ENCODE peak calls at places on chromosomes 3 and 15, in seven cellular contexts. M, H, S, G, Y, T and C are unnamed samples.

GRCh38 chr3:136209921-136210320 is 13.8 kb upstream of the MSL2 start:
- DNase-seq in M (no peak), H (no peak), S (no peak), G (no peak), Y (peak), T (no peak), C (no peak)

GRCh38 chr3:56753206-56753605 is 48.5 kb downstream of the ARHGEF3 start:
- DNase-seq in M (no peak), H (no peak), S (no peak), G (no peak), Y (peak), T (no peak), C (no peak)

GRCh38 chr3:188832146-188832545 is 339.6 kb upstream of the TPRG1 start:
- DNase-seq in M (no peak), H (no peak), S (no peak), G (no peak), Y (no peak), T (no peak), C (no peak)

GRCh38 chr15:36254446-36254845 is 325.0 kb upstream of the CDIN1 start:
- DNase-seq in M (no peak), H (no peak), S (no peak), G (no peak), Y (no peak), T (no peak), C (no peak)

GRCh38 chr3:38374221-38374620 is 27.6 kb downstream of the XYLB start:
- DNase-seq in M (no peak), H (no peak), S (no peak), G (no peak), Y (no peak), T (no peak), C (no peak)

GRCh38 chr3:138944842-138945645 is 1.9 kb downstream of the FOXL2 start:
- DNase-seq in M (peak), H (no peak), S (no peak), G (no peak), Y (no peak), T (no peak), C (no peak)

GRCh38 chr15:52163321-52164190 is 27.6 kb downstream of the GNB5 start:
- DNase-seq in M (peak), H (no peak), S (no peak), G (no peak), Y (no peak), T (no peak), C (no peak)

GRCh38 chr3:104257486-104257885 is 1109.2 kb upstream of the ALCAM start:
- DNase-seq in M (no peak), H (no peak), S (no peak), G (no peak), Y (no peak), T (no peak), C (no peak)

GRCh38 chr3:120429921-120430361 is 20.9 kb downstream of the FSTL1 start:
- DNase-seq in M (no peak), H (no peak), S (no peak), G (no peak), Y (peak), T (peak), C (no peak)

GRCh38 chr3:30934208-30934550 is 39.7 kb upstream of the GADL1 start:
- DNase-seq in M (peak), H (no peak), S (no peak), G (no peak), Y (peak), T (peak), C (peak)

GRCh38 chr3:100216713-100217112 is 44.1 kb upstream of the TBC1D23 start:
- DNase-seq in M (no peak), H (no peak), S (no peak), G (no peak), Y (peak), T (no peak), C (no peak)

GRCh38 chr3:171461087-171461917 is 1.1 kb upstream of the TNIK start:
- DNase-seq in M (no peak), H (no peak), S (no peak), G (no peak), Y (peak), T (no peak), C (no peak)

GRCh38 chr3:147812186-147812911 is 403.2 kb downstream of the ZIC1 start:
- DNase-seq in M (no peak), H (no peak), S (no peak), G (no peak), Y (no peak), T (no peak), C (no peak)

GRCh38 chr3:133578548-133579191 is 5.2 kb downstream of the CDV3 start:
- DNase-seq in M (peak), H (no peak), S (no peak), G (no peak), Y (peak), T (no peak), C (no peak)

GRCh38 chr3:53161820-53162671 is 1.0 kb downstream of the PRKCD start:
- DNase-seq in M (peak), H (no peak), S (peak), G (peak), Y (peak), T (no peak), C (peak)

GRCh38 chr15:38899300-38899699 is 334.7 kb upstream of the RASGRP1 start:
- DNase-seq in M (no peak), H (no peak), S (no peak), G (no peak), Y (peak), T (no peak), C (no peak)

GRCh38 chr3:42189071-42189470 is 76.9 kb downstream of the CCK start:
- DNase-seq in M (no peak), H (no peak), S (no peak), G (peak), Y (no peak), T (no peak), C (no peak)

GRCh38 chr3:35758358-35758757 is 119.0 kb downstream of the ARPP21 start:
- DNase-seq in M (peak), H (no peak), S (no peak), G (no peak), Y (no peak), T (no peak), C (no peak)

GRCh38 chr15:70353606-70354259 is 256.0 kb upstream of the TLE3 start:
- DNase-seq in M (no peak), H (no peak), S (no peak), G (no peak), Y (no peak), T (no peak), C (no peak)

GRCh38 chr3:70861234-70861633 is 548.8 kb upstream of the MDFIC2 start:
- DNase-seq in M (no peak), H (no peak), S (no peak), G (no peak), Y (peak), T (peak), C (no peak)

GRCh38 chr15:100786901-100787566 is 92.6 kb upstream of the ALDH1A3 start:
- DNase-seq in M (no peak), H (peak), S (no peak), G (no peak), Y (no peak), T (no peak), C (no peak)

GRCh38 chr3:72680766-72681165 is 167.5 kb downstream of the SHQ1 start:
- DNase-seq in M (no peak), H (no peak), S (no peak), G (no peak), Y (no peak), T (no peak), C (no peak)

GRCh38 chr3:72678892-72679291 is 169.4 kb downstream of the SHQ1 start:
- DNase-seq in M (no peak), H (no peak), S (no peak), G (no peak), Y (no peak), T (no peak), C (no peak)

GRCh38 chr3:72679540-72680198 is 168.6 kb downstream of the SHQ1 start:
- DNase-seq in M (no peak), H (no peak), S (no peak), G (no peak), Y (no peak), T (peak), C (no peak)

GRCh38 chr3:72675243-72675642 is 173.0 kb downstream of the SHQ1 start:
- DNase-seq in M (no peak), H (no peak), S (no peak), G (no peak), Y (no peak), T (no peak), C (no peak)

GRCh38 chr3:72678380-72678779 is 169.9 kb downstream of the SHQ1 start:
- DNase-seq in M (no peak), H (no peak), S (no peak), G (no peak), Y (no peak), T (no peak), C (peak)
- H3K4me3 ChIP-seq in M (no peak), H (no peak), S (no peak), G (no peak), Y (no peak), T (no peak), C (no peak)

GRCh38 chr3:15333957-15334263 is 1.5 kb upstream of the SH3BP5 start:
- DNase-seq in M (no peak), H (no peak), S (no peak), G (no peak), Y (no peak), T (no peak), C (no peak)

GRCh38 chr3:15332405-15333098 is at the start of gene SH3BP5:
- DNase-seq in M (peak), H (peak), S (peak), G (peak), Y (peak), T (no peak), C (peak)

GRCh38 chr3:15331072-15331605 is 1.2 kb downstream of the SH3BP5 start:
- DNase-seq in M (no peak), H (no peak), S (no peak), G (no peak), Y (no peak), T (no peak), C (no peak)

GRCh38 chr3:15331606-15332404 is 581 bp downstream of the SH3BP5 start:
- DNase-seq in M (peak), H (no peak), S (peak), G (peak), Y (peak), T (no peak), C (peak)

DNA sequence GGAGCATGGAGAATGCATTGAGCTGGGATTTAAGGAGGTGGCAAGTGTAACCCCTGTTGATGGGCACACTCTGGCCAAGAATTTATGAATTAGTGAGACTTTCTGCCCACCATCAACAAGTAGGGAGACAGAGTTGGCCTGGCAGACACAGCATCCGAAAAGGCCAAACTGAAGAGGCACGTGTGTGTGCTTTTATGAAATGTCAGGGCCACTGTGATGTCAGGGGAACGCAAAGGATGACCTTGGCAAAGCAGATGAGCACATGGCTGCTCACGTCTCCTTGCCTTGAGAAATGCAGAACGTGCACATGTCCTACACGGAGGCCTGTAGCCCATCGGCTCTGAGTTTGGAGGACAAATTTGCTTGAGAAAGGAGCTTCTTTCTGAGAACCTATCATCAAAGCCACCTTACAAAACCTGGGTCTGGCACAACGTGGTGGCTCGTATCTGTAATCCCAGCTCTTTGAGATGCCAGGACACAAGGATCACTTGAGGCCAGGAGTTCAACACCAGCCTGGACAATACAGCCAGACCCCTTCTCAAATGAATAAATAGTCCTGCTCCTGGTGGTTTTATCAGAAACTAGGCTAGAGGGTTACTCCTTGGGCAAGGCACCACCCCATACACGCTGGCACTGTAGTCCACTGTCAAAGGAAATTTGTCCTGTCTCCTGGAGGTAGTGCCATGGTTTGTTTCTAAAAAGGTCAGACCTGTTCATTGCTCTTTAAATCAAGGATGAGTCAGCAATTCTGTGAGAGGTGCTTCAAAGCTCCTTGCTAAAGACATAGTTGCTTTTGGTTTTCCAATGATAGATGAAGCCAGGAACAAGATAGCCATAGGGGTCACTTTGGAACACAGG is 942 bp upstream of the SH3BP5 start:
- DNase-seq in M (no peak), H (no peak), S (no peak), G (no peak), Y (no peak), T (no peak), C (no peak)
- H3K4me3 ChIP-seq in M (peak), H (no peak), S (peak), G (peak), Y (no peak), T (no peak), C (no peak)

DNA sequence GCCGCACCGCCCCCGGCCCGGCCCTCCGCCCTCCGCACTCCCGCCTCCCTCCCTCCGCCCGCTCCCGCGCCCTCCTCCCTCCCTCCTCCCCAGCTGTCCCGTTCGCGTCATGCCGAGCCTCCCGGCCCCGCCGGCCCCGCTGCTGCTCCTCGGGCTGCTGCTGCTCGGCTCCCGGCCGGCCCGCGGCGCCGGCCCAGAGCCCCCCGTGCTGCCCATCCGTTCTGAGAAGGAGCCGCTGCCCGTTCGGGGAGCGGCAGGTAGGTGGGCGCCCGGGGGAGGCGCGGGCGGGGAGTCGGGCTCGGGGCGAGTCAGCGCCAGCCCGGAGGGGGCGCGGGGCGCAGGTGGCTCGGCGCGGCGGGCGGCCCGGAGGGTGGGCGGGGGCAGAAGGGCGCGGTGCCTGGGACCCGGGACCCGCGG is 364 bp downstream of the CHRD start:
- DNase-seq in M (peak), H (peak), S (no peak), G (peak), Y (no peak), T (no peak), C (peak)
- H3K4me3 ChIP-seq in M (peak), H (peak), S (peak), G (peak), Y (peak), T (peak), C (no peak)

GRCh38 chr3:194705761-194706160 is 20.1 kb downstream of the FAM43A start:
- DNase-seq in M (peak), H (no peak), S (no peak), G (no peak), Y (no peak), T (no peak), C (no peak)
- H3K4me3 ChIP-seq in M (no peak), H (no peak), S (no peak), G (no peak), Y (no peak), T (no peak), C (no peak)

GRCh38 chr15:64810499-64811326 is 14.7 kb downstream of the PIF1 start:
- DNase-seq in M (no peak), H (no peak), S (no peak), G (no peak), Y (no peak), T (no peak), C (no peak)
- H3K4me3 ChIP-seq in M (no peak), H (no peak), S (no peak), G (no peak), Y (no peak), T (no peak), C (no peak)

GRCh38 chr3:50444213-50444612 is 59.2 kb downstream of the CACNA2D2 start:
- DNase-seq in M (no peak), H (no peak), S (no peak), G (no peak), Y (no peak), T (no peak), C (no peak)
- H3K4me3 ChIP-seq in M (no peak), H (no peak), S (no peak), G (no peak), Y (no peak), T (no peak), C (no peak)

GRCh38 chr3:141877911-141878310 is 1.5 kb downstream of the ATP1B3 start:
- DNase-seq in M (peak), H (no peak), S (no peak), G (no peak), Y (peak), T (no peak), C (peak)
- H3K4me3 ChIP-seq in M (peak), H (no peak), S (peak), G (peak), Y (peak), T (peak), C (peak)

DNA sequence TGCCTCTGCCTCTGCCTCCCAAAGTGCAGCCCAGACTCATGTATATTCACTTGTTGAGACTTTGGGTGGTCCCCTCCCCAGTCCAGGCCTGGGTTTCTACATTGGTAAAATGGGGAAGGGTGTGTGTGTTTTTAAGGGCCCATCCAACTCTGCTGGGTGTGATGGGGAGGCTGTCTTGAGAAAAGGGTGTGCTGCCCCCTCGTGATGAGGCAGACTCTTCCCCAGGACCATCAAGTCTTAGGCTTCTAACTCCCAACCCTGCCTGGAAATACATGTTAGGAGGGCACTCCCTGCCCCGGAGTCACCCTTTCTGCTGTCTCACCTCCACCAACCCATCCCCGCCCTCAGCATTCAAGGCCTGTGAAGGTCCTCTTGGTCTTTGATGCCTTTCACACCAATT is 4.4 kb upstream of the PTPN23 start:
- DNase-seq in M (no peak), H (no peak), S (no peak), G (no peak), Y (no peak), T (no peak), C (no peak)
- H3K4me3 ChIP-seq in M (no peak), H (no peak), S (no peak), G (no peak), Y (no peak), T (no peak), C (no peak)

GRCh38 chr15:82086243-82086995 is 40.6 kb upstream of the MEX3B start:
- DNase-seq in M (no peak), H (no peak), S (no peak), G (no peak), Y (no peak), T (no peak), C (no peak)

GRCh38 chr15:82095803-82096202 is 50.0 kb upstream of the MEX3B start:
- DNase-seq in M (no peak), H (no peak), S (no peak), G (no peak), Y (no peak), T (no peak), C (no peak)

GRCh38 chr15:82093774-82094211 is 48.0 kb upstream of the MEX3B start:
- DNase-seq in M (no peak), H (no peak), S (no peak), G (no peak), Y (peak), T (peak), C (no peak)

GRCh38 chr15:82093325-82093724 is 47.5 kb upstream of the MEX3B start:
- DNase-seq in M (no peak), H (no peak), S (no peak), G (no peak), Y (no peak), T (no peak), C (no peak)

GRCh38 chr15:82091636-82092140 is 45.9 kb upstream of the MEX3B start:
- DNase-seq in M (no peak), H (no peak), S (no peak), G (no peak), Y (no peak), T (no peak), C (no peak)
- H3K4me3 ChIP-seq in M (no peak), H (no peak), S (no peak), G (no peak), Y (no peak), T (no peak), C (no peak)